ENCODE peak calls at places on chromosomes 7 and 10, in four cellular contexts. X is activated naive CD4-positive, alpha-beta T cell; H is NCI-H187 treated with DMSO at 0.1 percent for 48 hours; W is GM13976. Z is an unnamed sample.
A peak's percentile ranks its signal among the peaks of the same experiment; 100 is the strongest.

GRCh38 chr10:106609867-106610266 is 554.6 kb downstream of the SORCS1 start:
- DNase-seq in X (no peak), H (no peak), W (no peak), Z (no peak)

GRCh38 chr10:1006573-1006972 is 18.3 kb downstream of the GTPBP4 start:
- DNase-seq in X (no peak), H (no peak), W (no peak), Z (no peak)

GRCh38 chr10:126215767-126216166 is 172.5 kb downstream of the ADAM12 start:
- DNase-seq in X (no peak), H (no peak), W (no peak), Z (no peak)

GRCh38 chr10:66927271-66927950 is 1.6 kb downstream of the LRRTM3 start:
- DNase-seq in X (no peak), H (no peak), W (no peak), Z (no peak)

GRCh38 chr7:35649711-35650110 is 45.2 kb downstream of the HERPUD2 start:
- DNase-seq in X (no peak), H (no peak), W (no peak), Z (no peak)

GRCh38 chr7:159195926-159196325 is 51.3 kb upstream of the VIPR2 start:
- DNase-seq in X (no peak), H (no peak), W (no peak), Z (no peak)

GRCh38 chr10:132676193-132676891 is 109.6 kb downstream of the NKX6-2 start:
- DNase-seq in X (no peak), H (no peak), W (no peak), Z (no peak)

GRCh38 chr10:48683424-48683823 is 1.2 kb upstream of the WDFY4 start:
- DNase-seq in X (no peak), H (no peak), W (no peak), Z (no peak)

GRCh38 chr7:80630611-80631010 is 7.8 kb upstream of the CD36 start:
- DNase-seq in X (no peak), H (peak; percentile 74), W (no peak), Z (no peak)

GRCh38 chr10:49393757-49394156 is 2.1 kb downstream of the DRGX start:
- DNase-seq in X (no peak), H (no peak), W (no peak), Z (peak; percentile 54)

GRCh38 chr10:635088-635861 is 54.2 kb downstream of the DIP2C start:
- DNase-seq in X (no peak), H (no peak), W (no peak), Z (no peak)

GRCh38 chr10:615583-616152 is 73.8 kb downstream of the DIP2C start:
- DNase-seq in X (no peak), H (no peak), W (no peak), Z (no peak)

GRCh38 chr10:20858292-20859124 is 38.6 kb downstream of the NEBL start:
- DNase-seq in X (no peak), H (peak; percentile 22), W (no peak), Z (no peak)

GRCh38 chr7:98365863-98366561 is 34.9 kb downstream of the BAIAP2L1 start:
- DNase-seq in X (no peak), H (no peak), W (no peak), Z (no peak)

GRCh38 chr7:99390941-99391602 is 16.5 kb downstream of the ARPC1B start:
- DNase-seq in X (no peak), H (no peak), W (no peak), Z (no peak)

GRCh38 chr10:90181251-90181691 is 479.9 kb downstream of the KIF20B start:
- DNase-seq in X (no peak), H (no peak), W (no peak), Z (no peak)

Z was measured in 8988T.